ENCODE peak calls at places on chromosomes 6 and 20, in ten cellular contexts. One of them, this sample, is unnamed.

GRCh38 chr20:49496043-49496442 is 13.6 kb upstream of the KCNB1 start:
- DNase-seq in tibial nerve: no peak
- DNase-seq in H54: no peak
- DNase-seq in stomach: no peak
- DNase-seq in stimulated activated CD8-positive, alpha-beta memory T cell treated with anti-CD3 and anti-CD28 coated beads, Interleukin-2, amount 100 ng/mL, for 48 hours: no peak
- DNase-seq in NCI-H345: no peak
- DNase-seq in GDM1: no peak
- DNase-seq in activated T-helper 2 cell treated with anti-CD3 and anti-CD28 coated beads, Interferon-gamma antibody, Interleukin-2, Interleukin-4, amounts not matched to agents 10 μg/mL and 5 μg/mL and 100 μg/mL, durations not matched to agents 14 hours and 24 hours and 36 hours: no peak
- DNase-seq in astrocyte of the cerebellum: no peak
- DNase-seq in HEK293T: no peak
- DNase-seq in this sample: no peak

GRCh38 chr20:56422131-56422823 is 10.2 kb downstream of the CASS4 start:
- DNase-seq in activated T-helper 2 cell treated with anti-CD3 and anti-CD28 coated beads, Interferon-gamma antibody, Interleukin-2, Interleukin-4, amounts not matched to agents 10 μg/mL and 5 μg/mL and 100 μg/mL, durations not matched to agents 14 hours and 24 hours and 36 hours: no peak
- DNase-seq in stimulated activated CD8-positive, alpha-beta memory T cell treated with anti-CD3 and anti-CD28 coated beads, Interleukin-2, amount 100 ng/mL, for 48 hours: no peak
- DNase-seq in tibial nerve: no peak
- DNase-seq in NCI-H345: no peak
- DNase-seq in astrocyte of the cerebellum: peak; percentile 84
- DNase-seq in H54: peak; percentile 66
- DNase-seq in GDM1: peak; percentile 34
- DNase-seq in HEK293T: no peak
- DNase-seq in stomach: no peak
- DNase-seq in this sample: no peak

GRCh38 chr6:120534954-120535353 is 799.3 kb downstream of the TBC1D32 start:
- DNase-seq in HEK293T: no peak
- DNase-seq in stomach: no peak
- DNase-seq in tibial nerve: no peak
- DNase-seq in astrocyte of the cerebellum: no peak
- DNase-seq in activated T-helper 2 cell treated with anti-CD3 and anti-CD28 coated beads, Interferon-gamma antibody, Interleukin-2, Interleukin-4, amounts not matched to agents 10 μg/mL and 5 μg/mL and 100 μg/mL, durations not matched to agents 14 hours and 24 hours and 36 hours: no peak
- DNase-seq in H54: no peak
- DNase-seq in GDM1: no peak
- DNase-seq in stimulated activated CD8-positive, alpha-beta memory T cell treated with anti-CD3 and anti-CD28 coated beads, Interleukin-2, amount 100 ng/mL, for 48 hours: no peak
- DNase-seq in NCI-H345: no peak
- DNase-seq in this sample: no peak

GRCh38 chr20:58579069-58579818 is 64.0 kb upstream of the APCDD1L start:
- DNase-seq in HEK293T: no peak
- DNase-seq in H54: no peak
- DNase-seq in activated T-helper 2 cell treated with anti-CD3 and anti-CD28 coated beads, Interferon-gamma antibody, Interleukin-2, Interleukin-4, amounts not matched to agents 10 μg/mL and 5 μg/mL and 100 μg/mL, durations not matched to agents 14 hours and 24 hours and 36 hours: no peak
- DNase-seq in tibial nerve: no peak
- DNase-seq in astrocyte of the cerebellum: no peak
- DNase-seq in NCI-H345: no peak
- DNase-seq in stomach: no peak
- DNase-seq in GDM1: no peak
- DNase-seq in stimulated activated CD8-positive, alpha-beta memory T cell treated with anti-CD3 and anti-CD28 coated beads, Interleukin-2, amount 100 ng/mL, for 48 hours: no peak
- DNase-seq in this sample: no peak

GRCh38 chr6:63676412-63677114 is 41.0 kb downstream of the PHF3 start:
- DNase-seq in stimulated activated CD8-positive, alpha-beta memory T cell treated with anti-CD3 and anti-CD28 coated beads, Interleukin-2, amount 100 ng/mL, for 48 hours: no peak
- DNase-seq in stomach: no peak
- DNase-seq in tibial nerve: no peak
- DNase-seq in H54: no peak
- DNase-seq in GDM1: no peak
- DNase-seq in NCI-H345: no peak
- DNase-seq in HEK293T: no peak
- DNase-seq in activated T-helper 2 cell treated with anti-CD3 and anti-CD28 coated beads, Interferon-gamma antibody, Interleukin-2, Interleukin-4, amounts not matched to agents 10 μg/mL and 5 μg/mL and 100 μg/mL, durations not matched to agents 14 hours and 24 hours and 36 hours: no peak
- DNase-seq in astrocyte of the cerebellum: no peak
- DNase-seq in this sample: no peak

GRCh38 chr6:35370124-35370741 is 27.9 kb downstream of the PPARD start:
- DNase-seq in HEK293T: no peak
- DNase-seq in activated T-helper 2 cell treated with anti-CD3 and anti-CD28 coated beads, Interferon-gamma antibody, Interleukin-2, Interleukin-4, amounts not matched to agents 10 μg/mL and 5 μg/mL and 100 μg/mL, durations not matched to agents 14 hours and 24 hours and 36 hours: peak; percentile 18
- DNase-seq in stimulated activated CD8-positive, alpha-beta memory T cell treated with anti-CD3 and anti-CD28 coated beads, Interleukin-2, amount 100 ng/mL, for 48 hours: peak; percentile 49
- DNase-seq in GDM1: peak; percentile 60
- DNase-seq in astrocyte of the cerebellum: peak; percentile 63
- DNase-seq in tibial nerve: peak; percentile 28
- DNase-seq in H54: peak; percentile 91
- DNase-seq in stomach: peak; percentile 40
- DNase-seq in NCI-H345: no peak
- DNase-seq in this sample: no peak

GRCh38 chr6:19413323-19413722 is 423.8 kb upstream of the ID4 start:
- DNase-seq in NCI-H345: no peak
- DNase-seq in GDM1: no peak
- DNase-seq in stomach: no peak
- DNase-seq in astrocyte of the cerebellum: peak; percentile 31
- DNase-seq in HEK293T: no peak
- DNase-seq in tibial nerve: no peak
- DNase-seq in H54: no peak
- DNase-seq in stimulated activated CD8-positive, alpha-beta memory T cell treated with anti-CD3 and anti-CD28 coated beads, Interleukin-2, amount 100 ng/mL, for 48 hours: no peak
- DNase-seq in activated T-helper 2 cell treated with anti-CD3 and anti-CD28 coated beads, Interferon-gamma antibody, Interleukin-2, Interleukin-4, amounts not matched to agents 10 μg/mL and 5 μg/mL and 100 μg/mL, durations not matched to agents 14 hours and 24 hours and 36 hours: no peak
- DNase-seq in this sample: no peak

GRCh38 chr20:38551056-38551626 is 29.9 kb upstream of the ADIG start:
- DNase-seq in HEK293T: no peak
- DNase-seq in stomach: no peak
- DNase-seq in H54: no peak
- DNase-seq in GDM1: no peak
- DNase-seq in NCI-H345: no peak
- DNase-seq in tibial nerve: no peak
- DNase-seq in stimulated activated CD8-positive, alpha-beta memory T cell treated with anti-CD3 and anti-CD28 coated beads, Interleukin-2, amount 100 ng/mL, for 48 hours: no peak
- DNase-seq in astrocyte of the cerebellum: no peak
- DNase-seq in activated T-helper 2 cell treated with anti-CD3 and anti-CD28 coated beads, Interferon-gamma antibody, Interleukin-2, Interleukin-4, amounts not matched to agents 10 μg/mL and 5 μg/mL and 100 μg/mL, durations not matched to agents 14 hours and 24 hours and 36 hours: no peak
- DNase-seq in this sample: no peak

GRCh38 chr20:57682184-57683038 is 27.4 kb downstream of the PMEPA1 start:
- DNase-seq in HEK293T: no peak
- DNase-seq in tibial nerve: no peak
- DNase-seq in NCI-H345: no peak
- DNase-seq in stomach: no peak
- DNase-seq in GDM1: no peak
- DNase-seq in astrocyte of the cerebellum: no peak
- DNase-seq in activated T-helper 2 cell treated with anti-CD3 and anti-CD28 coated beads, Interferon-gamma antibody, Interleukin-2, Interleukin-4, amounts not matched to agents 10 μg/mL and 5 μg/mL and 100 μg/mL, durations not matched to agents 14 hours and 24 hours and 36 hours: no peak
- DNase-seq in stimulated activated CD8-positive, alpha-beta memory T cell treated with anti-CD3 and anti-CD28 coated beads, Interleukin-2, amount 100 ng/mL, for 48 hours: no peak
- DNase-seq in H54: no peak
- DNase-seq in this sample: no peak

GRCh38 chr20:57633945-57634491 is 13.8 kb upstream of the ZBP1 start:
- DNase-seq in astrocyte of the cerebellum: no peak
- DNase-seq in stomach: no peak
- DNase-seq in NCI-H345: no peak
- DNase-seq in activated T-helper 2 cell treated with anti-CD3 and anti-CD28 coated beads, Interferon-gamma antibody, Interleukin-2, Interleukin-4, amounts not matched to agents 10 μg/mL and 5 μg/mL and 100 μg/mL, durations not matched to agents 14 hours and 24 hours and 36 hours: peak; percentile 21
- DNase-seq in tibial nerve: no peak
- DNase-seq in H54: no peak
- DNase-seq in stimulated activated CD8-positive, alpha-beta memory T cell treated with anti-CD3 and anti-CD28 coated beads, Interleukin-2, amount 100 ng/mL, for 48 hours: no peak
- DNase-seq in HEK293T: no peak
- DNase-seq in GDM1: no peak
- DNase-seq in this sample: no peak

GRCh38 chr6:24960991-24961475 is 25.3 kb upstream of the RIPOR2 start:
- DNase-seq in HEK293T: no peak
- DNase-seq in stimulated activated CD8-positive, alpha-beta memory T cell treated with anti-CD3 and anti-CD28 coated beads, Interleukin-2, amount 100 ng/mL, for 48 hours: no peak
- DNase-seq in GDM1: no peak
- DNase-seq in astrocyte of the cerebellum: no peak
- DNase-seq in activated T-helper 2 cell treated with anti-CD3 and anti-CD28 coated beads, Interferon-gamma antibody, Interleukin-2, Interleukin-4, amounts not matched to agents 10 μg/mL and 5 μg/mL and 100 μg/mL, durations not matched to agents 14 hours and 24 hours and 36 hours: no peak
- DNase-seq in H54: no peak
- DNase-seq in stomach: peak; percentile 39
- DNase-seq in NCI-H345: peak; percentile 42
- DNase-seq in tibial nerve: no peak
- DNase-seq in this sample: no peak

GRCh38 chr20:44326391-44327159 is 10.3 kb upstream of the R3HDML start:
- DNase-seq in NCI-H345: no peak
- DNase-seq in activated T-helper 2 cell treated with anti-CD3 and anti-CD28 coated beads, Interferon-gamma antibody, Interleukin-2, Interleukin-4, amounts not matched to agents 10 μg/mL and 5 μg/mL and 100 μg/mL, durations not matched to agents 14 hours and 24 hours and 36 hours: no peak
- DNase-seq in astrocyte of the cerebellum: no peak
- DNase-seq in H54: no peak
- DNase-seq in GDM1: no peak
- DNase-seq in HEK293T: no peak
- DNase-seq in stomach: no peak
- DNase-seq in tibial nerve: no peak
- DNase-seq in stimulated activated CD8-positive, alpha-beta memory T cell treated with anti-CD3 and anti-CD28 coated beads, Interleukin-2, amount 100 ng/mL, for 48 hours: no peak
- DNase-seq in this sample: no peak

GRCh38 chr6:13924949-13925881 is at the start of gene RNF182:
- DNase-seq in activated T-helper 2 cell treated with anti-CD3 and anti-CD28 coated beads, Interferon-gamma antibody, Interleukin-2, Interleukin-4, amounts not matched to agents 10 μg/mL and 5 μg/mL and 100 μg/mL, durations not matched to agents 14 hours and 24 hours and 36 hours: no peak
- DNase-seq in stimulated activated CD8-positive, alpha-beta memory T cell treated with anti-CD3 and anti-CD28 coated beads, Interleukin-2, amount 100 ng/mL, for 48 hours: peak; percentile 27
- DNase-seq in HEK293T: peak; percentile 82
- DNase-seq in H54: peak; percentile 85
- DNase-seq in NCI-H345: peak; percentile 4
- DNase-seq in GDM1: no peak
- DNase-seq in astrocyte of the cerebellum: no peak
- DNase-seq in tibial nerve: no peak
- DNase-seq in stomach: no peak
- DNase-seq in this sample: peak; percentile 62

GRCh38 chr20:9112541-9113515 is 43.9 kb downstream of the PLCB4 start:
- DNase-seq in stimulated activated CD8-positive, alpha-beta memory T cell treated with anti-CD3 and anti-CD28 coated beads, Interleukin-2, amount 100 ng/mL, for 48 hours: no peak
- DNase-seq in HEK293T: no peak
- DNase-seq in H54: no peak
- DNase-seq in stomach: no peak
- DNase-seq in GDM1: no peak
- DNase-seq in tibial nerve: no peak
- DNase-seq in NCI-H345: no peak
- DNase-seq in activated T-helper 2 cell treated with anti-CD3 and anti-CD28 coated beads, Interferon-gamma antibody, Interleukin-2, Interleukin-4, amounts not matched to agents 10 μg/mL and 5 μg/mL and 100 μg/mL, durations not matched to agents 14 hours and 24 hours and 36 hours: no peak
- DNase-seq in astrocyte of the cerebellum: peak; percentile 55
- DNase-seq in this sample: no peak

GRCh38 chr6:27757307-27757706 is 154.9 kb downstream of the OR2B2 start:
- DNase-seq in HEK293T: no peak
- DNase-seq in tibial nerve: no peak
- DNase-seq in NCI-H345: no peak
- DNase-seq in activated T-helper 2 cell treated with anti-CD3 and anti-CD28 coated beads, Interferon-gamma antibody, Interleukin-2, Interleukin-4, amounts not matched to agents 10 μg/mL and 5 μg/mL and 100 μg/mL, durations not matched to agents 14 hours and 24 hours and 36 hours: peak; percentile 51
- DNase-seq in GDM1: no peak
- DNase-seq in stomach: peak; percentile 33
- DNase-seq in H54: no peak
- DNase-seq in stimulated activated CD8-positive, alpha-beta memory T cell treated with anti-CD3 and anti-CD28 coated beads, Interleukin-2, amount 100 ng/mL, for 48 hours: peak; percentile 41
- DNase-seq in astrocyte of the cerebellum: no peak
- DNase-seq in this sample: no peak

GRCh38 chr6:135231469-135231844 is 50.3 kb downstream of the MYB start:
- DNase-seq in GDM1: no peak
- DNase-seq in astrocyte of the cerebellum: no peak
- DNase-seq in stomach: no peak
- DNase-seq in H54: no peak
- DNase-seq in activated T-helper 2 cell treated with anti-CD3 and anti-CD28 coated beads, Interferon-gamma antibody, Interleukin-2, Interleukin-4, amounts not matched to agents 10 μg/mL and 5 μg/mL and 100 μg/mL, durations not matched to agents 14 hours and 24 hours and 36 hours: peak; percentile 18
- DNase-seq in HEK293T: no peak
- DNase-seq in stimulated activated CD8-positive, alpha-beta memory T cell treated with anti-CD3 and anti-CD28 coated beads, Interleukin-2, amount 100 ng/mL, for 48 hours: no peak
- DNase-seq in NCI-H345: no peak
- DNase-seq in tibial nerve: no peak
- DNase-seq in this sample: no peak

GRCh38 chr6:35448191-35448590 is 3.9 kb upstream of the FANCE start:
- DNase-seq in activated T-helper 2 cell treated with anti-CD3 and anti-CD28 coated beads, Interferon-gamma antibody, Interleukin-2, Interleukin-4, amounts not matched to agents 10 μg/mL and 5 μg/mL and 100 μg/mL, durations not matched to agents 14 hours and 24 hours and 36 hours: no peak
- DNase-seq in GDM1: no peak
- DNase-seq in H54: no peak
- DNase-seq in stimulated activated CD8-positive, alpha-beta memory T cell treated with anti-CD3 and anti-CD28 coated beads, Interleukin-2, amount 100 ng/mL, for 48 hours: no peak
- DNase-seq in HEK293T: no peak
- DNase-seq in tibial nerve: no peak
- DNase-seq in stomach: no peak
- DNase-seq in NCI-H345: no peak
- DNase-seq in astrocyte of the cerebellum: no peak
- DNase-seq in this sample: no peak

GRCh38 chr6:118810420-118811027 is 83.4 kb upstream of the ASF1A start:
- DNase-seq in HEK293T: no peak
- DNase-seq in astrocyte of the cerebellum: no peak
- DNase-seq in stimulated activated CD8-positive, alpha-beta memory T cell treated with anti-CD3 and anti-CD28 coated beads, Interleukin-2, amount 100 ng/mL, for 48 hours: peak; percentile 31
- DNase-seq in GDM1: peak; percentile 71
- DNase-seq in H54: no peak
- DNase-seq in NCI-H345: no peak
- DNase-seq in tibial nerve: no peak
- DNase-seq in stomach: peak; percentile 31
- DNase-seq in activated T-helper 2 cell treated with anti-CD3 and anti-CD28 coated beads, Interferon-gamma antibody, Interleukin-2, Interleukin-4, amounts not matched to agents 10 μg/mL and 5 μg/mL and 100 μg/mL, durations not matched to agents 14 hours and 24 hours and 36 hours: peak; percentile 56
- DNase-seq in this sample: no peak

GRCh38 chr6:87661016-87661415 is 41.0 kb downstream of the AKIRIN2 start:
- DNase-seq in stimulated activated CD8-positive, alpha-beta memory T cell treated with anti-CD3 and anti-CD28 coated beads, Interleukin-2, amount 100 ng/mL, for 48 hours: no peak
- DNase-seq in activated T-helper 2 cell treated with anti-CD3 and anti-CD28 coated beads, Interferon-gamma antibody, Interleukin-2, Interleukin-4, amounts not matched to agents 10 μg/mL and 5 μg/mL and 100 μg/mL, durations not matched to agents 14 hours and 24 hours and 36 hours: no peak
- DNase-seq in stomach: no peak
- DNase-seq in H54: no peak
- DNase-seq in GDM1: no peak
- DNase-seq in astrocyte of the cerebellum: no peak
- DNase-seq in tibial nerve: no peak
- DNase-seq in NCI-H345: no peak
- DNase-seq in HEK293T: no peak
- DNase-seq in this sample: no peak

GRCh38 chr20:38148328-38149102 is 16.6 kb downstream of the TGM2 start:
- DNase-seq in astrocyte of the cerebellum: no peak
- DNase-seq in stomach: no peak
- DNase-seq in stimulated activated CD8-positive, alpha-beta memory T cell treated with anti-CD3 and anti-CD28 coated beads, Interleukin-2, amount 100 ng/mL, for 48 hours: no peak
- DNase-seq in HEK293T: no peak
- DNase-seq in GDM1: no peak
- DNase-seq in tibial nerve: no peak
- DNase-seq in activated T-helper 2 cell treated with anti-CD3 and anti-CD28 coated beads, Interferon-gamma antibody, Interleukin-2, Interleukin-4, amounts not matched to agents 10 μg/mL and 5 μg/mL and 100 μg/mL, durations not matched to agents 14 hours and 24 hours and 36 hours: no peak
- DNase-seq in NCI-H345: no peak
- DNase-seq in H54: no peak
- DNase-seq in this sample: no peak

GRCh38 chr6:39426057-39426592 is 103.6 kb upstream of the KCNK16 start:
- DNase-seq in tibial nerve: no peak
- DNase-seq in H54: peak; percentile 50
- DNase-seq in HEK293T: no peak
- DNase-seq in stomach: no peak
- DNase-seq in GDM1: no peak
- DNase-seq in NCI-H345: peak; percentile 69
- DNase-seq in stimulated activated CD8-positive, alpha-beta memory T cell treated with anti-CD3 and anti-CD28 coated beads, Interleukin-2, amount 100 ng/mL, for 48 hours: no peak
- DNase-seq in activated T-helper 2 cell treated with anti-CD3 and anti-CD28 coated beads, Interferon-gamma antibody, Interleukin-2, Interleukin-4, amounts not matched to agents 10 μg/mL and 5 μg/mL and 100 μg/mL, durations not matched to agents 14 hours and 24 hours and 36 hours: no peak
- DNase-seq in astrocyte of the cerebellum: peak; percentile 83
- DNase-seq in this sample: no peak

GRCh38 chr20:51383891-51384510 is 158.5 kb downstream of the NFATC2 start:
- DNase-seq in stomach: no peak
- DNase-seq in GDM1: no peak
- DNase-seq in NCI-H345: no peak
- DNase-seq in H54: no peak
- DNase-seq in tibial nerve: no peak
- DNase-seq in HEK293T: no peak
- DNase-seq in activated T-helper 2 cell treated with anti-CD3 and anti-CD28 coated beads, Interferon-gamma antibody, Interleukin-2, Interleukin-4, amounts not matched to agents 10 μg/mL and 5 μg/mL and 100 μg/mL, durations not matched to agents 14 hours and 24 hours and 36 hours: no peak
- DNase-seq in astrocyte of the cerebellum: no peak
- DNase-seq in stimulated activated CD8-positive, alpha-beta memory T cell treated with anti-CD3 and anti-CD28 coated beads, Interleukin-2, amount 100 ng/mL, for 48 hours: no peak
- DNase-seq in this sample: no peak

GRCh38 chr6:163802267-163802666 is 387.7 kb downstream of the QKI start:
- DNase-seq in GDM1: no peak
- DNase-seq in NCI-H345: no peak
- DNase-seq in activated T-helper 2 cell treated with anti-CD3 and anti-CD28 coated beads, Interferon-gamma antibody, Interleukin-2, Interleukin-4, amounts not matched to agents 10 μg/mL and 5 μg/mL and 100 μg/mL, durations not matched to agents 14 hours and 24 hours and 36 hours: no peak
- DNase-seq in H54: no peak
- DNase-seq in tibial nerve: no peak
- DNase-seq in astrocyte of the cerebellum: no peak
- DNase-seq in stomach: no peak
- DNase-seq in HEK293T: no peak
- DNase-seq in stimulated activated CD8-positive, alpha-beta memory T cell treated with anti-CD3 and anti-CD28 coated beads, Interleukin-2, amount 100 ng/mL, for 48 hours: no peak
- DNase-seq in this sample: no peak

GRCh38 chr20:25194333-25194972 is 1.1 kb upstream of the ENTPD6 start:
- DNase-seq in HEK293T: no peak
- DNase-seq in stomach: no peak
- DNase-seq in GDM1: no peak
- DNase-seq in activated T-helper 2 cell treated with anti-CD3 and anti-CD28 coated beads, Interferon-gamma antibody, Interleukin-2, Interleukin-4, amounts not matched to agents 10 μg/mL and 5 μg/mL and 100 μg/mL, durations not matched to agents 14 hours and 24 hours and 36 hours: no peak
- DNase-seq in tibial nerve: no peak
- DNase-seq in astrocyte of the cerebellum: no peak
- DNase-seq in NCI-H345: no peak
- DNase-seq in stimulated activated CD8-positive, alpha-beta memory T cell treated with anti-CD3 and anti-CD28 coated beads, Interleukin-2, amount 100 ng/mL, for 48 hours: no peak
- DNase-seq in H54: no peak
- DNase-seq in this sample: no peak

GRCh38 chr20:52983726-52984450 is 11.7 kb downstream of the TSHZ2 start:
- DNase-seq in HEK293T: no peak
- DNase-seq in NCI-H345: no peak
- DNase-seq in astrocyte of the cerebellum: no peak
- DNase-seq in H54: no peak
- DNase-seq in GDM1: no peak
- DNase-seq in stomach: no peak
- DNase-seq in tibial nerve: no peak
- DNase-seq in activated T-helper 2 cell treated with anti-CD3 and anti-CD28 coated beads, Interferon-gamma antibody, Interleukin-2, Interleukin-4, amounts not matched to agents 10 μg/mL and 5 μg/mL and 100 μg/mL, durations not matched to agents 14 hours and 24 hours and 36 hours: no peak
- DNase-seq in stimulated activated CD8-positive, alpha-beta memory T cell treated with anti-CD3 and anti-CD28 coated beads, Interleukin-2, amount 100 ng/mL, for 48 hours: no peak
- DNase-seq in this sample: no peak

GRCh38 chr6:20403080-20403765 is 1.5 kb downstream of the E2F3 start:
- DNase-seq in H54: peak; percentile 80
- DNase-seq in stimulated activated CD8-positive, alpha-beta memory T cell treated with anti-CD3 and anti-CD28 coated beads, Interleukin-2, amount 100 ng/mL, for 48 hours: peak; percentile 85
- DNase-seq in NCI-H345: peak; percentile 81
- DNase-seq in GDM1: peak; percentile 97
- DNase-seq in tibial nerve: peak; percentile 56
- DNase-seq in HEK293T: peak; percentile 55
- DNase-seq in astrocyte of the cerebellum: no peak
- DNase-seq in stomach: peak; percentile 84
- DNase-seq in activated T-helper 2 cell treated with anti-CD3 and anti-CD28 coated beads, Interferon-gamma antibody, Interleukin-2, Interleukin-4, amounts not matched to agents 10 μg/mL and 5 μg/mL and 100 μg/mL, durations not matched to agents 14 hours and 24 hours and 36 hours: peak; percentile 89
- DNase-seq in this sample: peak; percentile 69

GRCh38 chr6:128131566-128131965 is 230.7 kb upstream of the THEMIS start:
- DNase-seq in H54: no peak
- DNase-seq in stimulated activated CD8-positive, alpha-beta memory T cell treated with anti-CD3 and anti-CD28 coated beads, Interleukin-2, amount 100 ng/mL, for 48 hours: no peak
- DNase-seq in activated T-helper 2 cell treated with anti-CD3 and anti-CD28 coated beads, Interferon-gamma antibody, Interleukin-2, Interleukin-4, amounts not matched to agents 10 μg/mL and 5 μg/mL and 100 μg/mL, durations not matched to agents 14 hours and 24 hours and 36 hours: no peak
- DNase-seq in astrocyte of the cerebellum: peak; percentile 11
- DNase-seq in NCI-H345: no peak
- DNase-seq in stomach: no peak
- DNase-seq in GDM1: no peak
- DNase-seq in HEK293T: no peak
- DNase-seq in tibial nerve: no peak
- DNase-seq in this sample: no peak

GRCh38 chr6:51542466-51542865 is 544.9 kb downstream of the PKHD1 start:
- DNase-seq in H54: no peak
- DNase-seq in activated T-helper 2 cell treated with anti-CD3 and anti-CD28 coated beads, Interferon-gamma antibody, Interleukin-2, Interleukin-4, amounts not matched to agents 10 μg/mL and 5 μg/mL and 100 μg/mL, durations not matched to agents 14 hours and 24 hours and 36 hours: no peak
- DNase-seq in astrocyte of the cerebellum: no peak
- DNase-seq in HEK293T: no peak
- DNase-seq in stomach: no peak
- DNase-seq in NCI-H345: no peak
- DNase-seq in stimulated activated CD8-positive, alpha-beta memory T cell treated with anti-CD3 and anti-CD28 coated beads, Interleukin-2, amount 100 ng/mL, for 48 hours: no peak
- DNase-seq in GDM1: no peak
- DNase-seq in tibial nerve: no peak
- DNase-seq in this sample: no peak

This sample was measured in frontal cortex.